ENCODE peak calls at places on chromosomes 2 and 18, in five cellular contexts. T is CD8-positive, alpha-beta T cell; K is cardiac muscle cell; X is A549; F is fibroblast of lung. M is an unnamed sample. For H3K4me1, the result is how much of the 10 kb centered on the place peaks cover.

GRCh38 chr18:9147440-9148238 is 11.1 kb downstream of the ANKRD12 start:
- DNase-seq in T (peak), K (peak), X (peak), F (peak), M (peak)

GRCh38 chr2:65025453-65026128 is 30.6 kb upstream of the CEP68 start:
- DNase-seq in T (no peak), K (no peak), X (no peak), F (no peak), M (no peak)

GRCh38 chr18:49565656-49566055 is 3.8 kb downstream of the LIPG start:
- DNase-seq in T (no peak), K (peak), X (no peak), F (peak), M (no peak)

GRCh38 chr2:138830547-138830946 is 50.4 kb upstream of the NXPH2 start:
- DNase-seq in T (no peak), K (no peak), X (no peak), F (no peak), M (no peak)

GRCh38 chr18:57811477-57812125 is 8.5 kb upstream of the ATP8B1 start:
- DNase-seq in T (no peak), K (no peak), X (no peak), F (peak), M (no peak)

GRCh38 chr2:151063271-151063670 is 198.4 kb downstream of the RBM43 start:
- DNase-seq in T (no peak), K (peak), X (no peak), F (peak), M (no peak)

GRCh38 chr2:1987379-1987778 is 243.1 kb upstream of the PXDN start:
- DNase-seq in T (no peak), K (no peak), X (no peak), F (no peak), M (no peak)

GRCh38 chr2:200658278-200658864 is 72.6 kb downstream of the AOX1 start:
- DNase-seq in T (no peak), K (no peak), X (no peak), F (no peak), M (no peak)

GRCh38 chr2:8985561-8986326 is 17.7 kb downstream of the MBOAT2 start:
- DNase-seq in T (no peak), K (no peak), X (no peak), F (peak), M (no peak)

GRCh38 chr18:471701-472100 is 28.8 kb downstream of the COLEC12 start:
- DNase-seq in T (no peak), K (peak), X (no peak), F (peak), M (no peak)

GRCh38 chr18:9113468-9114149 is 11.1 kb downstream of the NDUFV2 start:
- DNase-seq in T (no peak), K (no peak), X (no peak), F (no peak), M (no peak)

GRCh38 chr2:191840916-191841315 is 6.0 kb downstream of the CAVIN2 start:
- DNase-seq in T (no peak), K (no peak), X (no peak), F (no peak), M (no peak)

GRCh38 chr2:136255648-136256461 is 137.9 kb upstream of the CXCR4 start:
- DNase-seq in T (peak), K (no peak), X (no peak), F (no peak), M (peak)

GRCh38 chr2:218244665-218245064 is 16.1 kb upstream of the GPBAR1 start:
- DNase-seq in T (no peak), K (no peak), X (no peak), F (no peak), M (no peak)

GRCh38 chr2:165762723-165763122 is 31.3 kb downstream of the GALNT3 start:
- DNase-seq in T (no peak), K (no peak), X (no peak), F (no peak), M (no peak)

GRCh38 chr2:171150694-171151285 is 9.9 kb downstream of the TLK1 start:
- DNase-seq in T (no peak), K (no peak), X (no peak), F (no peak), M (no peak)

DNA sequence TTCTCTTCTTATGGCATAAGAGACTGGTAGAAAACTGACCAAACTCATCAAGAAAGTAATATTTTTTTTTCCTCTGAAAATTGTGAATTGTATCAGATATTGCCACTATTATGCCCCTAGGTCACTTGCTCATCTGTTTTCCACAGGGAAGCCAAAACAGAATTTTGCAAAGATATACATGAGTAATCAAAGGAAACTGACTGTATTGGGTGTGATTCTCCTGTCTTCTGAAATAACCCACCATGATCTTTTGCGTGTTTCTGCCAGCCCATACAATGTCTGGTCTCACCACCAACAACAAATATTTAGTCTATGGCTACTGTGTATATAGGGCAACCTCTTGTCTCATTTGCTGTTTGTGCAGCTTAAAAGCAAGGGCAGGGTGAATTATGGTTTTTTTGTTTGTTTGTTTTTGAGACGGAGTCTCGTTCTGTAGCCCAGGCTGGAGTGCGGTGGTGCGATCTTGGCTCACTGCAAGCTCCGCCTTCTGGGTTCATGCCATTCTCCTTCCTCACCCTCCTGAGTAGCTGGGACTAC is 26.5 kb downstream of the EPAS1 start:
- DNase-seq in T (no peak), K (no peak), X (no peak), F (no peak), M (no peak)
- H3K27ac ChIP-seq in T (no peak), K (no peak), X (peak), F (no peak), M (no peak)

GRCh38 chr2:32772623-32773221 is 144.9 kb downstream of the TTC27 start:
- DNase-seq in T (no peak), K (peak), X (peak), F (peak), M (no peak)

GRCh38 chr2:32770360-32770759 is 142.5 kb downstream of the TTC27 start:
- DNase-seq in T (no peak), K (no peak), X (no peak), F (no peak), M (no peak)

GRCh38 chr2:32773409-32773808 is 145.6 kb downstream of the TTC27 start:
- DNase-seq in T (no peak), K (no peak), X (no peak), F (no peak), M (no peak)

DNA sequence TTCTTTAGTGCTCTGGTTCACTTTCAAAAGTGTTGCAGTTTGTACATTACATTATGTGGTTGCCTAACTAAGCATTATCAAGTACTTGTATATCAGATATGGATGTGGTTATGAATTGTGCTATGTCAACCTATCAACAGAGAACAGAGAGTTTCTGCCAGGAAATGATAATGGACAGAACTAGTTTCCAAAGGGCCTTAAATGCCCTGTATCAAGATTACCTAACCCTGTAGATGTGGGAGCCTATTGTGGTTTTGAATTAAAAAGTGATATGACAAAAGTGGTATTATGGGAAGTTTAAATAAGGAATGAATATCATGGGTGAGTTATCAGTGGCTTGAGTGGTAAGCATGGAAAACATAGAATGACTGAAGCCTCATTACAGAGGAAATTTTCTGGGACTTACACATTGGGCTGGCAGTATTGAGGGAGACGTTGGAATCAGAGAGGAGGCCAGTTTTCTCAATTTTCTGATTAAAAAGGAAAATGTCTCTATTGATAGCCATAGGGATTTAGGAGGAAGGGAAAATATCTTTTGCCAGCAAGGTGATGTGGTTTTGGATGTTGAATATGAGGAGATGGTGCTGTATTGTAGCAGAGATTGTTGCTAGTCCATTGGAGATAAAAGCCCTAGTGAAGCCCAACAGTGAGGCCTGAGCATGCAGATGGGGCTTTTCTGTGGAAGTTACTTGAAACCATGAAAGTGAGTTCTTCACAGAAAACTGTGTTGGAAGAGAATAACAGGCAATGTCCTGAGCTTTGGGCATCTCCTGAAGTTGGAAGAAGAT is 140.7 kb downstream of the TTC27 start:
- DNase-seq in T (no peak), K (peak), X (no peak), F (peak), M (no peak)
- H3K4me1 ChIP-seq in T (under half), K (under half), X (under half), F (under half), M (under half)

DNA sequence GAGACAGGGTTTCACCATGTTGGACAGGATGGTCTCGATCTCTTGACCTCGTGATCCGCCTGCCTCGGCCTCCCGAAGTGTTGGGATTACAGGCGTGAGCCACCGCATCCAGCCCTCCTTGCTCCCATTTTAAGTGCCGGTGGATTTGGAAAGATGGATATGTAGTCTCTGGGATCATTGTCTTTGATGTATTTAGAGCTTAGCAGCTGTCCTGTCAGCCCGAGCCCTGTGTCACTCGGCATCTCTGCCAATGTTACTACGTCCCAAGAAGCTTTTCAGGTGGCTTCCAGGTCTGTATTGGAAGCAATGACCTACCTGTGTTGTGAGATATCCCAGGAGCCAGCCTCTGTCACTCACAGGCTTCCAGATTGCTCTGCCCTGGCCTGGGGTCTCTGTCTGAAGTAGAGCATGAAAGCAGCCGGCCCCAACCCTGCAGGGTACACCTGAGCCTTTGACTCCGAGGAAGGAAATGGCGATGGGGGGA is 35.3 kb downstream of the MAP4K4 start:
- DNase-seq in T (no peak), K (no peak), X (no peak), F (no peak), M (no peak)
- H3K27ac ChIP-seq in T (no peak), K (peak), X (no peak), F (no peak), M (no peak)

DNA sequence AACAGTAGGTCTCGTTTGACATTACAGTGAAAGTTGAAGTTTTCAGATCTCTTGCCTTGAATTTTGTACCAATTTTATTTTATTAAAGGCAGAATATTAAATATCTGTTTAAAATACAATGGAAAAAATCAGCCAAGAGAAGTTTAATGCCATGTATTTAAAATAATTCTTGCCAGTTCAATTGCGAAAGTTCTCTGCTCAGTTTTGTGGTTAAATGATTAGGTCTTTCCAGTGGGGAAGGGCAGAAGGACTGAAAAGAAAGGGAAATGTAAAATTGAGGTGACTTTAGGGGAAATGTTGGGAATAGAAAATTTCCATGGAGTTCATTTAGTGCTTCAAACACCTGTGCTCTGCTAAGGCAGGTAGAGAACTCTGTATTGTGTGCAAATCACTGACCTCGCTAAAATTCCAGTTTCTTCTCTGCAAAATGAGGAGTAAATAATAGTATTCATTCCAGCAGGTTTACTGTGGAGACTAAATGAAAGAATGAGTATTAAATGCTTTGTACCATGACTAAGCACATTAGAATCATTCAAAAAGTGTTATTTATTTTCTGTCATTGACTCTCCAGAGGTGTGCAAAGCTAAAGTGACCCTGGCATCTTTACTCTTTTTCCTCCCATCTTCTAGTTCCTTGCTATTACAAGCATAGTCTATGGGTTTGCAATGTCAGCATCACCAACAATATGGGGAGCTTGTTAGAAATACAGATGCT is 74.4 kb downstream of the KIAA1328 start:
- DNase-seq in T (no peak), K (peak), X (no peak), F (peak), M (no peak)
- H3K4me1 ChIP-seq in T (under half), K (under half), X (under half), F (under half), M (under half)

M was measured in naive thymus-derived CD4-positive, alpha-beta T cell.